ENCODE peak calls at places on chromosomes 7 and 10, in five cellular contexts. One of them, this sample, is unnamed. For H3K27me3, the result is how much of the 10 kb centered on the place peaks cover.

GRCh38 chr10:16984242-16984641 is 145.4 kb downstream of the CUBN start:
- DNase-seq in mesenchymal stem cell: no peak
- DNase-seq in neural progenitor cell: no peak
- DNase-seq in SK-N-SH: no peak
- DNase-seq in CD8-positive, alpha-beta T cell: no peak
- DNase-seq in this sample: no peak

GRCh38 chr7:86328801-86329433 is 314.8 kb upstream of the GRM3 start:
- DNase-seq in mesenchymal stem cell: no peak
- DNase-seq in neural progenitor cell: peak
- DNase-seq in SK-N-SH: no peak
- DNase-seq in CD8-positive, alpha-beta T cell: no peak
- DNase-seq in this sample: no peak

GRCh38 chr10:30974773-30975386 is 56.8 kb downstream of the ZNF438 start:
- DNase-seq in CD8-positive, alpha-beta T cell: no peak
- DNase-seq in mesenchymal stem cell: no peak
- DNase-seq in SK-N-SH: no peak
- DNase-seq in neural progenitor cell: no peak
- DNase-seq in this sample: no peak

GRCh38 chr10:82438277-82438676 is 563.3 kb downstream of the NRG3 start:
- DNase-seq in mesenchymal stem cell: no peak
- DNase-seq in neural progenitor cell: no peak
- DNase-seq in SK-N-SH: no peak
- DNase-seq in CD8-positive, alpha-beta T cell: no peak
- DNase-seq in this sample: no peak

GRCh38 chr7:34296663-34297062 is 361.4 kb upstream of the NPSR1 start:
- DNase-seq in SK-N-SH: no peak
- DNase-seq in neural progenitor cell: no peak
- DNase-seq in CD8-positive, alpha-beta T cell: no peak
- DNase-seq in mesenchymal stem cell: peak
- DNase-seq in this sample: no peak

GRCh38 chr10:90787906-90788491 is 69.8 kb downstream of the HTR7 start:
- DNase-seq in mesenchymal stem cell: peak
- DNase-seq in CD8-positive, alpha-beta T cell: no peak
- DNase-seq in SK-N-SH: peak
- DNase-seq in neural progenitor cell: peak
- DNase-seq in this sample: no peak

GRCh38 chr10:29950391-29950790 is 109.0 kb downstream of the JCAD start:
- DNase-seq in mesenchymal stem cell: peak
- DNase-seq in CD8-positive, alpha-beta T cell: no peak
- DNase-seq in neural progenitor cell: no peak
- DNase-seq in SK-N-SH: no peak
- DNase-seq in this sample: no peak

GRCh38 chr7:44107116-44107960 is 3.2 kb downstream of the AEBP1 start:
- DNase-seq in neural progenitor cell: no peak
- DNase-seq in CD8-positive, alpha-beta T cell: no peak
- DNase-seq in mesenchymal stem cell: no peak
- DNase-seq in SK-N-SH: no peak
- DNase-seq in this sample: no peak

GRCh38 chr7:41711283-41712064 is 8.6 kb upstream of the INHBA start:
- DNase-seq in neural progenitor cell: peak
- DNase-seq in mesenchymal stem cell: no peak
- DNase-seq in SK-N-SH: peak
- DNase-seq in CD8-positive, alpha-beta T cell: no peak
- DNase-seq in this sample: no peak

GRCh38 chr7:33745934-33746333 is 159.4 kb upstream of the BMPER start:
- DNase-seq in CD8-positive, alpha-beta T cell: no peak
- DNase-seq in mesenchymal stem cell: peak
- DNase-seq in neural progenitor cell: no peak
- DNase-seq in SK-N-SH: no peak
- DNase-seq in this sample: no peak

GRCh38 chr7:107660381-107661080 is at the start of gene SLC26A4:
- DNase-seq in neural progenitor cell: peak
- DNase-seq in mesenchymal stem cell: no peak
- DNase-seq in CD8-positive, alpha-beta T cell: no peak
- DNase-seq in SK-N-SH: peak
- DNase-seq in this sample: no peak

GRCh38 chr7:16409777-16410176 is 11.6 kb downstream of the CRPPA start:
- DNase-seq in SK-N-SH: no peak
- DNase-seq in mesenchymal stem cell: no peak
- DNase-seq in CD8-positive, alpha-beta T cell: no peak
- DNase-seq in neural progenitor cell: no peak
- DNase-seq in this sample: no peak

GRCh38 chr7:150444674-150445365 is 5.6 kb upstream of the GIMAP8 start:
- DNase-seq in SK-N-SH: no peak
- DNase-seq in CD8-positive, alpha-beta T cell: no peak
- DNase-seq in neural progenitor cell: no peak
- DNase-seq in mesenchymal stem cell: no peak
- DNase-seq in this sample: no peak

GRCh38 chr7:98251251-98251843 is 685 bp downstream of the TECPR1 start:
- DNase-seq in CD8-positive, alpha-beta T cell: peak
- DNase-seq in mesenchymal stem cell: no peak
- DNase-seq in SK-N-SH: no peak
- DNase-seq in neural progenitor cell: no peak
- DNase-seq in this sample: no peak

GRCh38 chr10:30709229-30709628 is 79.7 kb upstream of the LYZL2 start:
- DNase-seq in SK-N-SH: no peak
- DNase-seq in mesenchymal stem cell: no peak
- DNase-seq in neural progenitor cell: no peak
- DNase-seq in CD8-positive, alpha-beta T cell: no peak
- DNase-seq in this sample: no peak

GRCh38 chr10:80165173-80165572 is 32.6 kb downstream of the PLAC9 start:
- DNase-seq in neural progenitor cell: no peak
- DNase-seq in mesenchymal stem cell: peak
- DNase-seq in SK-N-SH: no peak
- DNase-seq in CD8-positive, alpha-beta T cell: no peak
- DNase-seq in this sample: no peak

GRCh38 chr7:155231941-155232340 is 65.7 kb upstream of the INSIG1 start:
- DNase-seq in SK-N-SH: no peak
- DNase-seq in CD8-positive, alpha-beta T cell: no peak
- DNase-seq in mesenchymal stem cell: no peak
- DNase-seq in neural progenitor cell: no peak
- DNase-seq in this sample: no peak

GRCh38 chr10:13095929-13096328 is 4.0 kb upstream of the OPTN start:
- DNase-seq in neural progenitor cell: no peak
- DNase-seq in mesenchymal stem cell: no peak
- DNase-seq in CD8-positive, alpha-beta T cell: no peak
- DNase-seq in SK-N-SH: no peak
- DNase-seq in this sample: no peak
- H3K27ac ChIP-seq in neural progenitor cell: no peak
- H3K27ac ChIP-seq in mesenchymal stem cell: no peak
- H3K27ac ChIP-seq in CD8-positive, alpha-beta T cell: no peak
- H3K27ac ChIP-seq in SK-N-SH: no peak
- H3K27ac ChIP-seq in this sample: no peak

GRCh38 chr7:28330384-28331070 is 81.8 kb upstream of the CREB5 start:
- DNase-seq in mesenchymal stem cell: no peak
- DNase-seq in neural progenitor cell: no peak
- DNase-seq in CD8-positive, alpha-beta T cell: no peak
- DNase-seq in SK-N-SH: no peak
- DNase-seq in this sample: no peak
- H3K4me3 ChIP-seq in mesenchymal stem cell: peak
- H3K4me3 ChIP-seq in neural progenitor cell: no peak
- H3K4me3 ChIP-seq in CD8-positive, alpha-beta T cell: peak
- H3K4me3 ChIP-seq in SK-N-SH: no peak
- H3K4me3 ChIP-seq in this sample: no peak

GRCh38 chr7:100457033-100457432 is 7.0 kb downstream of the SPACDR start:
- DNase-seq in neural progenitor cell: no peak
- DNase-seq in mesenchymal stem cell: no peak
- DNase-seq in CD8-positive, alpha-beta T cell: no peak
- DNase-seq in SK-N-SH: no peak
- DNase-seq in this sample: no peak
- H3K27me3 ChIP-seq in neural progenitor cell: under half
- H3K27me3 ChIP-seq in mesenchymal stem cell: under half
- H3K27me3 ChIP-seq in CD8-positive, alpha-beta T cell: under half
- H3K27me3 ChIP-seq in SK-N-SH: under half
- H3K27me3 ChIP-seq in this sample: under half

DNA sequence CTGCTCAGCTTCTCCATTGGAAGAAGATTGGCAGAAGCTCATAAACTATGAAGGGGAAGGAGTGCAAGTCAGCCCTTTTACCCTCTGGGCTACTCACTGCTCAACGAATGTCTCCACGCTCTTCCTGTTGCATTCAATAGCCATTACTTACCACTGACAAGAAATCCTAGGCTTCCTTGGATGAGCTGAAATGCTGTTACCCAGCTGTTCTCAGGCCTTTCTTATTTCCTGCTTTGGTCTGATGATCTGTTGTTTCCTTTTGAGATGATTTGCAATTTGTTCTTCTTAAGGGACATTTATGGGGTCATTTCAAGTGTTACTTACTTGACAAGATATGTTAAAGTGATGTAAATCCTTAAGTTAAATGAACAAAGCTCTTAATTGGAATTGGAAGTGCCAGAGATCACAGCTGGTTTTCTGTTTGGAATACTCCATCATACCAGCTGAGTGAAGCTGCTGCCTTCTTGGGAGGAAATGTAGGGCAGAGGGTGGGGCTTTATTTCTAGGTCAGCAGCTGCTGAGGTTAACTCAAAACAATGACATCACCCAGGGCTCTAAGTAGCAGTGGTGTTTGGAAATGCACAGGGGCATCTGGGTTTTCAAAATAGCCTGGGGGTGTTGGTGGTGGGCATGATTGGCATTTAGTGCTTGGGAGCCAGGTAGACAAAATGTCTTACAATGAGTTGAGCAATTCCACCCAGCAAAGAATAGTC is 169.9 kb downstream of the PRKCQ start:
- DNase-seq in SK-N-SH: peak
- DNase-seq in CD8-positive, alpha-beta T cell: peak
- DNase-seq in mesenchymal stem cell: peak
- DNase-seq in neural progenitor cell: no peak
- DNase-seq in this sample: peak
- H3K27ac ChIP-seq in SK-N-SH: no peak
- H3K27ac ChIP-seq in CD8-positive, alpha-beta T cell: peak
- H3K27ac ChIP-seq in mesenchymal stem cell: no peak
- H3K27ac ChIP-seq in neural progenitor cell: no peak
- H3K27ac ChIP-seq in this sample: peak

GRCh38 chr10:133292919-133293809 is 15.5 kb downstream of the TUBGCP2 start:
- DNase-seq in SK-N-SH: peak
- DNase-seq in mesenchymal stem cell: peak
- DNase-seq in neural progenitor cell: no peak
- DNase-seq in CD8-positive, alpha-beta T cell: no peak
- DNase-seq in this sample: no peak
- H3K4me3 ChIP-seq in SK-N-SH: no peak
- H3K4me3 ChIP-seq in mesenchymal stem cell: peak
- H3K4me3 ChIP-seq in neural progenitor cell: no peak
- H3K4me3 ChIP-seq in CD8-positive, alpha-beta T cell: no peak
- H3K4me3 ChIP-seq in this sample: no peak

GRCh38 chr7:27182861-27183681 is 2.0 kb downstream of the HOXA11 start:
- DNase-seq in neural progenitor cell: peak
- DNase-seq in SK-N-SH: peak
- DNase-seq in mesenchymal stem cell: no peak
- DNase-seq in CD8-positive, alpha-beta T cell: no peak
- DNase-seq in this sample: no peak

GRCh38 chr7:27182285-27182827 is 2.7 kb downstream of the HOXA11 start:
- DNase-seq in mesenchymal stem cell: no peak
- DNase-seq in neural progenitor cell: no peak
- DNase-seq in CD8-positive, alpha-beta T cell: no peak
- DNase-seq in SK-N-SH: no peak
- DNase-seq in this sample: no peak

GRCh38 chr7:27185013-27185707 is at the start of gene HOXA11:
- DNase-seq in mesenchymal stem cell: peak
- DNase-seq in SK-N-SH: no peak
- DNase-seq in neural progenitor cell: no peak
- DNase-seq in CD8-positive, alpha-beta T cell: no peak
- DNase-seq in this sample: no peak

GRCh38 chr7:27184342-27185012 is 555 bp downstream of the HOXA11 start:
- DNase-seq in neural progenitor cell: peak
- DNase-seq in SK-N-SH: peak
- DNase-seq in mesenchymal stem cell: peak
- DNase-seq in CD8-positive, alpha-beta T cell: no peak
- DNase-seq in this sample: no peak

DNA sequence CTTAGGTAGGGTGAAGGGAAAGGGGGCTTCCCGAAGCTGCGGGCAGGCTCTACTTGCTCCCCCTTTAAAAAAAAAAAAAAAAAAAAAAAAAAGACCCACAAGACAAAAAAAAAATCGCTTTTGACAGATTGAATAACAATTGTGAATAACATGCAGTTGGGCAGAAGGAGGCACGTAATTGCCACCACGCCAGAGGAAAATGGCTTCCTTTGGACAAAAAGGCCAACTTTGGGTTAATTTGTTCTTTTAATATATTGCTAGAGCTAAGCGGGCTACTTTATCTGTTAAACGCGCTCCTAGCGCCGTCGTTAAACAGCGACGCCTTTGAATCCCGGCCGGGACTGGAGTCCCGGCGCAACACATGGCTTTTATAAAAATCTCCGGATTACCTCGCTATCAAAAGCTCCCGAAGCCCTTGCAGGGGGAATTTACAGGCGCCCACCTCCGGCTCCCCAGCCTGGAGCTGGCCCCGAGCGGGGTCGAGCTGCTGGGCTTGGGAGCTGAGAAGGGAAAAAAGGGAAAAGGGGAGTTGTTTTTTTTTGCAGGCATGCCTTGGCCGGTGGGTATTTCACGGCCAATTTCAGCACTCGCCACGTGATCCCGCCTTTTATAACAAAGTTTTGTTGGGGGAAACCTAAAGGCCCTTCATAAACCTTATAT is 1.2 kb downstream of the HOXA11 start:
- DNase-seq in mesenchymal stem cell: peak
- DNase-seq in CD8-positive, alpha-beta T cell: no peak
- DNase-seq in SK-N-SH: peak
- DNase-seq in neural progenitor cell: peak
- DNase-seq in this sample: no peak
- H3K27me3 ChIP-seq in mesenchymal stem cell: under half
- H3K27me3 ChIP-seq in CD8-positive, alpha-beta T cell: half or more
- H3K27me3 ChIP-seq in SK-N-SH: half or more
- H3K27me3 ChIP-seq in neural progenitor cell: half or more
- H3K27me3 ChIP-seq in this sample: half or more

This sample was measured in AG04450.